ENCODE peak calls at places on chromosome 1, in nine cellular contexts. Y, A, F, P, K, C, T, W and X are unnamed samples.

GRCh38 chr1:174963547-174964125 is 36.1 kb upstream of the CACYBP start:
- DNase-seq in P (peak; percentile 77), W (no peak), K (peak; percentile 90), T (peak; percentile 54), C (no peak), Y (no peak), A (no peak), F (no peak), X (no peak)

GRCh38 chr1:171188388-171189266 is 3.5 kb downstream of the FMO2 start:
- DNase-seq in K (peak; percentile 65), W (peak; percentile 24), T (peak; percentile 85), Y (no peak), A (peak; percentile 45), P (peak; percentile 61), F (peak; percentile 6), C (peak; percentile 23), X (peak; percentile 52)

GRCh38 chr1:64982134-64982533 is 15.8 kb upstream of the JAK1 start:
- DNase-seq in C (no peak), A (no peak), T (no peak), W (no peak), F (no peak), K (no peak), Y (no peak), P (no peak), X (no peak)

GRCh38 chr1:90763930-90764329 is 46.8 kb upstream of the BARHL2 start:
- DNase-seq in C (no peak), Y (no peak), P (no peak), W (no peak), A (no peak), K (no peak), F (no peak), T (no peak), X (no peak)

GRCh38 chr1:76713535-76713934 is 153.7 kb upstream of the ST6GALNAC5 start:
- DNase-seq in Y (no peak), W (no peak), K (no peak), A (no peak), P (no peak), F (no peak), T (peak; percentile 31), C (no peak), X (no peak)

GRCh38 chr1:23779826-23780371 is 1.7 kb downstream of the PITHD1 start:
- DNase-seq in P (no peak), A (no peak), C (peak; percentile 27), F (no peak), T (peak; percentile 21), K (no peak), W (no peak), Y (no peak), X (no peak)

GRCh38 chr1:85654066-85654782 is 54.0 kb downstream of the ZNHIT6 start:
- DNase-seq in F (no peak), W (no peak), C (peak; percentile 17), K (no peak), A (no peak), Y (no peak), T (no peak), P (no peak), X (no peak)

GRCh38 chr1:226417830-226418546 is 10.1 kb upstream of the PARP1 start:
- DNase-seq in C (no peak), W (no peak), K (no peak), F (no peak), P (no peak), A (no peak), T (no peak), Y (no peak), X (no peak)

GRCh38 chr1:94514095-94514727 is 27.3 kb downstream of the F3 start:
- DNase-seq in Y (no peak), C (no peak), A (peak; percentile 5), K (peak; percentile 25), P (peak; percentile 30), T (peak; percentile 64), F (no peak), W (no peak), X (no peak)

GRCh38 chr1:81848880-81849500 is 48.3 kb downstream of the ADGRL2 start:
- DNase-seq in T (no peak), C (no peak), W (no peak), F (no peak), K (no peak), P (no peak), Y (no peak), A (no peak), X (no peak)

GRCh38 chr1:206117151-206117948 is at the start of gene AVPR1B:
- DNase-seq in T (no peak), W (no peak), K (no peak), F (no peak), P (peak; percentile 33), Y (peak; percentile 85), A (peak; percentile 13), C (no peak), X (no peak)

GRCh38 chr1:82586473-82586872 is 785.7 kb downstream of the ADGRL2 start:
- DNase-seq in K (no peak), W (no peak), T (no peak), P (no peak), Y (no peak), A (no peak), C (no peak), F (no peak), X (no peak)

GRCh38 chr1:223641523-223642039 is 23.9 kb downstream of the CAPN8 start:
- DNase-seq in A (no peak), W (no peak), K (no peak), F (no peak), T (no peak), P (peak; percentile 86), C (no peak), Y (no peak), X (peak; percentile 57)

GRCh38 chr1:152145789-152146188 is 13.2 kb downstream of the RPTN start:
- DNase-seq in P (no peak), A (no peak), C (no peak), W (no peak), F (no peak), Y (no peak), T (no peak), K (no peak), X (no peak)

GRCh38 chr1:225437710-225438437 is 10.0 kb upstream of the LBR start:
- DNase-seq in P (peak; percentile 44), K (no peak), Y (no peak), A (no peak), F (no peak), W (no peak), C (no peak), T (peak; percentile 49), X (no peak)

GRCh38 chr1:245888809-245889208 is 618.3 kb downstream of the SMYD3 start:
- DNase-seq in Y (no peak), F (no peak), W (no peak), C (no peak), K (peak; percentile 51), P (no peak), A (peak; percentile 9), T (peak; percentile 76), X (no peak)

GRCh38 chr1:47023268-47024137 is at the start of gene CYP4X1:
- DNase-seq in K (no peak), C (no peak), F (no peak), P (peak; percentile 27), W (no peak), A (no peak), Y (peak; percentile 88), T (no peak), X (peak; percentile 59)

GRCh38 chr1:184340984-184341383 is 45.8 kb upstream of the C1orf21 start:
- DNase-seq in Y (no peak), A (no peak), W (no peak), C (no peak), T (peak; percentile 42), P (no peak), K (no peak), F (no peak), X (no peak)

GRCh38 chr1:7989762-7990428 is 28.4 kb downstream of the PARK7 start:
- DNase-seq in K (no peak), W (no peak), P (no peak), A (no peak), T (no peak), C (no peak), Y (no peak), F (no peak), X (no peak)

GRCh38 chr1:162191396-162192322 is 122.2 kb downstream of the NOS1AP start:
- DNase-seq in F (no peak), W (no peak), C (no peak), A (no peak), K (no peak), P (peak; percentile 60), Y (no peak), T (peak; percentile 74), X (no peak)

GRCh38 chr1:84478876-84479868 is at the start of gene RPF1:
- DNase-seq in C (peak; percentile 27), Y (peak; percentile 90), P (peak; percentile 76), T (peak; percentile 88), F (peak; percentile 64), K (peak; percentile 88), A (peak; percentile 74), W (peak; percentile 71), X (peak; percentile 88)